ENCODE peak calls at places on chromosomes 5 and 9, in four cellular contexts. D is K562, W is HL-60, F is GM12878. M is an unnamed sample.

GRCh38 chr9:93270976-93271375 is 87.0 kb downstream of the WNK2 start:
- DNase-seq in F (no peak), D (no peak), W (no peak), M (no peak)

GRCh38 chr5:181258576-181258975 is 2.4 kb downstream of the TRIM52 start:
- DNase-seq in D (no peak), W (no peak), F (no peak), M (no peak)

GRCh38 chr9:95363051-95363841 is 45.7 kb upstream of the FANCC start:
- DNase-seq in F (no peak), W (no peak), D (no peak), M (no peak)

GRCh38 chr9:127919253-127919815 is 2.5 kb upstream of the ST6GALNAC4 start:
- DNase-seq in W (peak; percentile 98), F (no peak), D (peak; percentile 51), M (no peak)

GRCh38 chr9:99515874-99516656 is 294.0 kb downstream of the SEC61B start:
- DNase-seq in D (no peak), F (peak; percentile 15), W (no peak), M (no peak)

GRCh38 chr9:116365056-116365471 is 211.5 kb downstream of the PAPPA start:
- DNase-seq in D (no peak), F (no peak), W (no peak), M (no peak)

GRCh38 chr9:33135086-33135958 is 31.8 kb downstream of the B4GALT1 start:
- DNase-seq in D (no peak), F (no peak), W (no peak), M (no peak)

GRCh38 chr5:148932355-148932935 is 106.0 kb downstream of the ADRB2 start:
- DNase-seq in F (no peak), W (no peak), D (no peak), M (no peak)

GRCh38 chr5:178537467-178538381 is 52.5 kb downstream of the COL23A1 start:
- DNase-seq in F (no peak), W (no peak), D (no peak), M (no peak)

GRCh38 chr9:126509718-126510117 is 104.0 kb upstream of the LMX1B start:
- DNase-seq in D (no peak), F (no peak), W (no peak), M (no peak)

GRCh38 chr5:55438931-55439477 is 95.8 kb downstream of the PLPP1 start:
- DNase-seq in W (no peak), F (no peak), D (no peak), M (no peak)

GRCh38 chr9:22208846-22209585 is 199.9 kb upstream of the CDKN2B start:
- DNase-seq in F (no peak), D (no peak), W (no peak), M (no peak)

GRCh38 chr5:74017112-74017511 is 391.1 kb downstream of the ARHGEF28 start:
- DNase-seq in D (no peak), F (no peak), W (no peak), M (no peak)

GRCh38 chr5:54547711-54548250 is 30.2 kb downstream of the SNX18 start:
- DNase-seq in D (no peak), F (no peak), W (no peak), M (no peak)

GRCh38 chr9:131405858-131406566 is 12.1 kb downstream of the PRRC2B start:
- DNase-seq in D (peak; percentile 10), W (no peak), F (no peak), M (no peak)

GRCh38 chr9:24464321-24464951 is 81.3 kb downstream of the IZUMO3 start:
- DNase-seq in F (no peak), W (no peak), D (no peak), M (no peak)

GRCh38 chr5:161085081-161085480 is 233.1 kb upstream of the ATP10B start:
- DNase-seq in F (no peak), W (no peak), D (no peak), M (no peak)

GRCh38 chr9:37732086-37732744 is 21.4 kb upstream of the TRMT10B start:
- DNase-seq in W (no peak), D (no peak), F (no peak), M (no peak)

GRCh38 chr5:112833971-112834370 is 27.1 kb upstream of the SRP19 start:
- DNase-seq in D (no peak), F (no peak), W (no peak), M (no peak)

GRCh38 chr5:87127956-87128687 is 139.6 kb upstream of the RASA1 start:
- DNase-seq in D (no peak), W (no peak), F (no peak), M (no peak)

GRCh38 chr9:106797299-106797698 is 65.7 kb upstream of the ZNF462 start:
- DNase-seq in W (no peak), F (no peak), D (no peak), M (no peak)

GRCh38 chr5:83856898-83857297 is 136.2 kb upstream of the HAPLN1 start:
- DNase-seq in D (no peak), F (no peak), W (no peak), M (no peak)

GRCh38 chr9:136093331-136093986 is 1.6 kb downstream of the NACC2 start:
- DNase-seq in F (no peak), D (peak; percentile 69), W (no peak), M (no peak)

GRCh38 chr5:40829748-40830305 is 5.2 kb downstream of the RPL37 start:
- DNase-seq in D (no peak), W (peak; percentile 7), F (no peak), M (no peak)

GRCh38 chr9:84121991-84122523 is 141.5 kb downstream of the RMI1 start:
- DNase-seq in D (no peak), W (no peak), F (no peak), M (no peak)

GRCh38 chr5:5583023-5583765 is 160.7 kb downstream of the ICE1 start:
- DNase-seq in W (no peak), F (no peak), D (no peak), M (no peak)

GRCh38 chr9:26033346-26033745 is 355.1 kb upstream of the TUSC1 start:
- DNase-seq in D (no peak), W (no peak), F (no peak), M (no peak)

GRCh38 chr5:14270212-14270702 is 127.1 kb downstream of the TRIO start:
- DNase-seq in W (no peak), F (no peak), D (peak; percentile 49), M (no peak)

GRCh38 chr9:109914280-109915027 is 134.5 kb downstream of the PALM2AKAP2 start:
- DNase-seq in W (no peak), D (no peak), F (peak; percentile 71), M (no peak)

GRCh38 chr9:136482046-136482792 is 621 bp downstream of the SEC16A start:
- DNase-seq in D (no peak), F (no peak), W (peak; percentile 43), M (no peak)

GRCh38 chr9:84322830-84323229 is 17.7 kb downstream of the SLC28A3 start:
- DNase-seq in D (no peak), W (no peak), F (no peak), M (no peak)

GRCh38 chr5:176543428-176544182 is 5.5 kb upstream of the CDHR2 start:
- DNase-seq in F (no peak), D (peak; percentile 77), W (no peak), M (peak; percentile 69)
- TF ChIP-seq POLR2AphosphoS5 in F (no peak), D (peak; percentile 42), W (peak; percentile 30), M (no peak)

GRCh38 chr9:18393340-18394130 is 80.4 kb upstream of the ADAMTSL1 start:
- DNase-seq in F (no peak), W (no peak), D (no peak), M (no peak)

GRCh38 chr9:18390393-18390792 is 83.6 kb upstream of the ADAMTSL1 start:
- DNase-seq in W (no peak), F (no peak), D (no peak), M (no peak)

GRCh38 chr9:18397076-18397475 is 76.9 kb upstream of the ADAMTSL1 start:
- DNase-seq in D (no peak), W (no peak), F (no peak), M (no peak)

GRCh38 chr9:18394847-18395355 is 79.1 kb upstream of the ADAMTSL1 start:
- DNase-seq in F (no peak), W (no peak), D (no peak), M (no peak)

DNA sequence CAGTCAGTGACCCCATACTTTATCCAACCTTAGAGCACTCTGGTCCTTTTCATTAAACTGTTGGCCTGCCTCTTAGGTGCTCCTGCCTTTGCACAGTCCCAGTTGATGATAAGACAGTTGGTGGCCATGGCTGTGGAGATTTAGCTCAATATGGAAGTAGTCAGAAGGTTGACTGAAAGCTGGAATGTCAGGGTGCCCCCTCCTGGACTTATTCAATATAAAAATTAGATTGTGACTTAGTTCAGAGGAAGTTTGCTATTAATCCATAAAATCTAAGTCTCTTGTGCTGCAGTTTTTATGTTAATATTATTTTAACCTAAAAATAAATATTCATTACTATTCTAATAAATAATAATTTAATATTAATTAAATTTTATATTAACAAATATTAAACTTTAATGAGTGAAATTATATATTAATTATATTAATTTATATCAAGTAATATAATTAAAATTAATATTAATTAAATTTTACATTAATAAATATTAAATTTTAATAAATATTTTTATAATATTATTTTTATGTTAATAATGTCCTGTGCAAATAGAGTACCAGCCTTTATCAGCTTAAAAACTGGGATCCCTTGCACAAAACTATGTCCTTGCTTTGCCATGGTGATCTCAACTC is 77.7 kb upstream of the ADAMTSL1 start:
- DNase-seq in W (no peak), D (peak; percentile 3), F (no peak), M (no peak)
- TF ChIP-seq SPI1 in W (no peak), D (no peak), F (no peak), M (no peak)

GRCh38 chr5:94994465-94994996 is 290.4 kb downstream of the MCTP1 start:
- DNase-seq in W (no peak), F (no peak), D (no peak), M (no peak)
- TF ChIP-seq POLR2AphosphoS5 in W (no peak), F (no peak), D (no peak), M (no peak)

DNA sequence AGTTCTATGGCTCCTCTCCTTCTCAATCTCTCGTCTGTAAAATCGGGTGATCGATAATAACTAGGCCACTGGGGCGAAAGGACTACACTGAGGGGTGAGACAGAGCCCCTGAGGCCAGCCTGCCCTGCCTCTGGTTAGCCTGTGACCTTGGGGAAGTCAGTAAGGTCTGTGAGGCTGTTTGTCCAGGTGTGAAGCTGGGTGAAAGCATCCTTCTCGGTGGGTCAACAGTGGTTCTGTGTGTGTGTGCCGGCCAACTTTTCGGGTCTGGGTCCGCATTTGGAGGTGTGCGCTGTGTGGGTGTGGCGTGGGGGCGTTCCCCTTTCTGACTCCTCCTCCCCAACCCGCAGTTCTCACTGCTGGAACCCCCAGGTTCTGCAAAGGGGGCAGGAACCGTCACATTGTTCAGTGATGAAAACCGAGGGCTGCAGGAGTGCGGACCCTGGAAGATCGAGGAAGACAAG is 5.0 kb upstream of the RNF44 start:
- DNase-seq in F (no peak), D (peak; percentile 61), W (no peak), M (no peak)
- TF ChIP-seq SPI1 in F (peak; percentile 38), D (peak; percentile 66), W (peak; percentile 64), M (no peak)

DNA sequence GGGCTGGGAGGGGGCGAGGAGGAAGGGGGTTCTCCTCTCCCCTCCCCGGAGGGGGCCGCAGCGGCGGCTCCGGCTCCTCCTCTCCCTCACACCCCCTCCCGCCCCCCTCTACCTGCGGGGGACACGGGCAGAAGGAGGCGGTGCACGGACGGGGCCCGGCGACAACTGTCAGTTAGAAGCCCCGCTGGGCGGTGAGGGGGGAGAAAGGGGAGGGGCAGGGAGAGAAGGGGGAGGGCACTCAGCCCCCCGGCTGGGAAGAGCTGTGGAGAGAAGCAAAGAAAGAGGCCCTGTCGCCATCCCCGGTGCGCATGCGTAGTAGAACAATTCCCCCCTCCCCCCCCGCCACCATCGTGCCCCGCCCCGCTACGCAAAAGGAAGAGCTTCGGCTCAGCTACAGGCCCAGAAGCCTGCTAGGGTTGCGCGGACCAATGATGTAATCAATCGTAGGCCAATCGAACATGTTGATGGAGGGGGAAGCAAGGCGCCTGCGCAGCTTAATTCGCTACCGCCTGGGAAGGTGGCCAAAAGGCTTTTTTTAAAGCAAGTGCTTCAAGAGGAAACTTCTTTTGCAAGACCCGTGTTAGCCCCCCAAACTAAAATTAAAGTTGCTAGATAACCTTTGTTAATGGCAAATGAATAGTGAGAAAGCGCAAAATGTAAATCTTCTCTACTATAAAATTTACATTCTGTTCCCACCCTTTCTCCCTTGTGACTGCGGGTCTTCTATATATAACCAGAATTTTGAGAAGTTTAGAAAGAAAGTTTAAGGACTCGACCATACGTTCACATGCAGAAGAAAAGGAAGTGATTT is 7.0 kb downstream of the RANBP6 start:
- DNase-seq in D (peak; percentile 87), F (peak; percentile 88), W (peak; percentile 98), M (peak; percentile 67)
- TF ChIP-seq POLR2AphosphoS5 in D (peak; percentile 6), F (peak; percentile 73), W (peak; percentile 46), M (peak; percentile 56)

M was measured in GM12891.